ENCODE peak calls at places on chromosomes 16 and 17, in eight cellular contexts. One of them, this sample, is unnamed.

GRCh38 chr16:80029706-80030481 is 429.4 kb upstream of the MAF start:
- DNase-seq in OCI-LY7: no peak
- DNase-seq in GM23248: no peak
- DNase-seq in GM23338: no peak
- DNase-seq in neural progenitor cell: no peak
- DNase-seq in PC-3: no peak
- DNase-seq in HCT116: no peak
- DNase-seq in SK-N-SH: no peak
- DNase-seq in this sample: no peak

GRCh38 chr17:28937044-28937729 is 14.1 kb downstream of the PHF12 start:
- DNase-seq in OCI-LY7: no peak
- DNase-seq in GM23248: peak
- DNase-seq in GM23338: peak
- DNase-seq in neural progenitor cell: no peak
- DNase-seq in PC-3: peak
- DNase-seq in HCT116: no peak
- DNase-seq in SK-N-SH: no peak
- DNase-seq in this sample: no peak

GRCh38 chr17:12953126-12953525 is 64.7 kb downstream of the ELAC2 start:
- DNase-seq in OCI-LY7: no peak
- DNase-seq in GM23248: no peak
- DNase-seq in GM23338: no peak
- DNase-seq in neural progenitor cell: no peak
- DNase-seq in PC-3: no peak
- DNase-seq in HCT116: no peak
- DNase-seq in SK-N-SH: no peak
- DNase-seq in this sample: no peak

GRCh38 chr17:386145-386876 is 33.7 kb upstream of the RPH3AL start:
- DNase-seq in OCI-LY7: peak
- DNase-seq in GM23248: peak
- DNase-seq in GM23338: peak
- DNase-seq in neural progenitor cell: peak
- DNase-seq in PC-3: peak
- DNase-seq in HCT116: peak
- DNase-seq in SK-N-SH: peak
- DNase-seq in this sample: peak

GRCh38 chr17:47895254-47895855 is 681 bp upstream of the SP2 start:
- DNase-seq in OCI-LY7: peak
- DNase-seq in GM23248: peak
- DNase-seq in GM23338: no peak
- DNase-seq in neural progenitor cell: no peak
- DNase-seq in PC-3: peak
- DNase-seq in HCT116: no peak
- DNase-seq in SK-N-SH: no peak
- DNase-seq in this sample: peak

GRCh38 chr17:4483012-4483840 is 15.5 kb upstream of the SPNS2 start:
- DNase-seq in OCI-LY7: no peak
- DNase-seq in GM23248: no peak
- DNase-seq in GM23338: no peak
- DNase-seq in neural progenitor cell: peak
- DNase-seq in PC-3: peak
- DNase-seq in HCT116: peak
- DNase-seq in SK-N-SH: no peak
- DNase-seq in this sample: no peak

GRCh38 chr16:89678258-89678657 is 8.2 kb upstream of the CDK10 start:
- DNase-seq in OCI-LY7: peak
- DNase-seq in GM23248: no peak
- DNase-seq in GM23338: no peak
- DNase-seq in neural progenitor cell: peak
- DNase-seq in PC-3: no peak
- DNase-seq in HCT116: no peak
- DNase-seq in SK-N-SH: no peak
- DNase-seq in this sample: no peak

GRCh38 chr17:29155966-29156338 is 24.2 kb downstream of the MYO18A start:
- DNase-seq in OCI-LY7: no peak
- DNase-seq in GM23248: peak
- DNase-seq in GM23338: peak
- DNase-seq in neural progenitor cell: peak
- DNase-seq in PC-3: no peak
- DNase-seq in HCT116: no peak
- DNase-seq in SK-N-SH: no peak
- DNase-seq in this sample: no peak

GRCh38 chr17:11642655-11643054 is 44.4 kb downstream of the DNAH9 start:
- DNase-seq in OCI-LY7: no peak
- DNase-seq in GM23248: no peak
- DNase-seq in GM23338: no peak
- DNase-seq in neural progenitor cell: no peak
- DNase-seq in PC-3: no peak
- DNase-seq in HCT116: no peak
- DNase-seq in SK-N-SH: no peak
- DNase-seq in this sample: no peak

GRCh38 chr17:43545383-43545632 is 832 bp downstream of the ETV4 start:
- DNase-seq in OCI-LY7: no peak
- DNase-seq in GM23248: peak
- DNase-seq in GM23338: no peak
- DNase-seq in neural progenitor cell: no peak
- DNase-seq in PC-3: no peak
- DNase-seq in HCT116: no peak
- DNase-seq in SK-N-SH: no peak
- DNase-seq in this sample: no peak

GRCh38 chr17:76382803-76383644 is 1.4 kb upstream of the SPHK1 start:
- DNase-seq in OCI-LY7: no peak
- DNase-seq in GM23248: peak
- DNase-seq in GM23338: peak
- DNase-seq in neural progenitor cell: peak
- DNase-seq in PC-3: peak
- DNase-seq in HCT116: no peak
- DNase-seq in SK-N-SH: peak
- DNase-seq in this sample: peak

GRCh38 chr17:62652251-62653001 is 25.0 kb downstream of the MRC2 start:
- DNase-seq in OCI-LY7: no peak
- DNase-seq in GM23248: peak
- DNase-seq in GM23338: peak
- DNase-seq in neural progenitor cell: peak
- DNase-seq in PC-3: peak
- DNase-seq in HCT116: no peak
- DNase-seq in SK-N-SH: peak
- DNase-seq in this sample: peak

GRCh38 chr16:12336158-12336557 is 359.6 kb downstream of the SNX29 start:
- DNase-seq in OCI-LY7: no peak
- DNase-seq in GM23248: no peak
- DNase-seq in GM23338: no peak
- DNase-seq in neural progenitor cell: no peak
- DNase-seq in PC-3: no peak
- DNase-seq in HCT116: no peak
- DNase-seq in SK-N-SH: no peak
- DNase-seq in this sample: no peak

GRCh38 chr17:75511610-75512575 is 3.4 kb downstream of the CASKIN2 start:
- DNase-seq in OCI-LY7: no peak
- DNase-seq in GM23248: no peak
- DNase-seq in GM23338: no peak
- DNase-seq in neural progenitor cell: no peak
- DNase-seq in PC-3: no peak
- DNase-seq in HCT116: no peak
- DNase-seq in SK-N-SH: no peak
- DNase-seq in this sample: no peak

GRCh38 chr17:4297351-4297750 is 33.6 kb upstream of the ANKFY1 start:
- DNase-seq in OCI-LY7: no peak
- DNase-seq in GM23248: peak
- DNase-seq in GM23338: no peak
- DNase-seq in neural progenitor cell: no peak
- DNase-seq in PC-3: no peak
- DNase-seq in HCT116: no peak
- DNase-seq in SK-N-SH: no peak
- DNase-seq in this sample: no peak

GRCh38 chr17:56868716-56869115 is 34.8 kb downstream of the DGKE start:
- DNase-seq in OCI-LY7: no peak
- DNase-seq in GM23248: no peak
- DNase-seq in GM23338: no peak
- DNase-seq in neural progenitor cell: no peak
- DNase-seq in PC-3: no peak
- DNase-seq in HCT116: no peak
- DNase-seq in SK-N-SH: no peak
- DNase-seq in this sample: no peak

GRCh38 chr17:64974750-64975317 is 55.6 kb upstream of the LRRC37A3 start:
- DNase-seq in OCI-LY7: no peak
- DNase-seq in GM23248: no peak
- DNase-seq in GM23338: no peak
- DNase-seq in neural progenitor cell: no peak
- DNase-seq in PC-3: no peak
- DNase-seq in HCT116: no peak
- DNase-seq in SK-N-SH: no peak
- DNase-seq in this sample: no peak

GRCh38 chr16:55567382-55567781 is 898 bp downstream of the CAPNS2 start:
- DNase-seq in OCI-LY7: no peak
- DNase-seq in GM23248: peak
- DNase-seq in GM23338: no peak
- DNase-seq in neural progenitor cell: no peak
- DNase-seq in PC-3: no peak
- DNase-seq in HCT116: no peak
- DNase-seq in SK-N-SH: no peak
- DNase-seq in this sample: no peak

GRCh38 chr17:17180141-17180603 is 26.0 kb downstream of the PLD6 start:
- DNase-seq in OCI-LY7: no peak
- DNase-seq in GM23248: no peak
- DNase-seq in GM23338: no peak
- DNase-seq in neural progenitor cell: no peak
- DNase-seq in PC-3: no peak
- DNase-seq in HCT116: no peak
- DNase-seq in SK-N-SH: no peak
- DNase-seq in this sample: no peak

GRCh38 chr17:37826497-37827115 is 81.7 kb upstream of the HNF1B start:
- DNase-seq in OCI-LY7: peak
- DNase-seq in GM23248: no peak
- DNase-seq in GM23338: no peak
- DNase-seq in neural progenitor cell: no peak
- DNase-seq in PC-3: no peak
- DNase-seq in HCT116: no peak
- DNase-seq in SK-N-SH: no peak
- DNase-seq in this sample: no peak

GRCh38 chr17:63498621-63499195 is 21.8 kb downstream of the ACE start:
- DNase-seq in OCI-LY7: no peak
- DNase-seq in GM23248: peak
- DNase-seq in GM23338: no peak
- DNase-seq in neural progenitor cell: no peak
- DNase-seq in PC-3: peak
- DNase-seq in HCT116: no peak
- DNase-seq in SK-N-SH: no peak
- DNase-seq in this sample: no peak

GRCh38 chr17:5785867-5786509 is 201.7 kb upstream of the NLRP1 start:
- DNase-seq in OCI-LY7: peak
- DNase-seq in GM23248: peak
- DNase-seq in GM23338: no peak
- DNase-seq in neural progenitor cell: no peak
- DNase-seq in PC-3: peak
- DNase-seq in HCT116: no peak
- DNase-seq in SK-N-SH: no peak
- DNase-seq in this sample: no peak

GRCh38 chr17:55480907-55481306 is 30.3 kb downstream of the SMIM36 start:
- DNase-seq in OCI-LY7: no peak
- DNase-seq in GM23248: no peak
- DNase-seq in GM23338: no peak
- DNase-seq in neural progenitor cell: no peak
- DNase-seq in PC-3: no peak
- DNase-seq in HCT116: no peak
- DNase-seq in SK-N-SH: no peak
- DNase-seq in this sample: no peak

DNA sequence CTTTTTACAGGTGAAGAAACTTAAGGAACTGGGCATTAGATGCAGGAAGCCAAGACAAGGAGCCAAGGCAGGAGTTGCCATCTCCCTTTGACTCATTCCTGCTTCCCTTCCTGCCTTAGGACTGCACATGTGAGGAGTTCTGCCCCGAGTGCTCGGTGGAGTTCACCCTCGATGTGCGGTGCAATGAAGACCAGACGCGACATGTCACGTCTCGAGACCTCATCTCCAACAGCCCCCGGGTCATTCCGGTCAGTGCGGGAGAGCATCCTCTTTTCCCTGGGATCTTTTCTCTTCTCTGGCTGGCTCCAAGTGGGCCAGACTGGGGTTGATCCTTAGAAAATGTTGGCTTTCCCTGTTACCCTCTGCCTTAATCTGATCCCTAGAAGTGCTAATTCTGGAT is 6.6 kb downstream of the POLR2C start:
- DNase-seq in OCI-LY7: no peak
- DNase-seq in GM23248: no peak
- DNase-seq in GM23338: no peak
- DNase-seq in neural progenitor cell: no peak
- DNase-seq in PC-3: no peak
- DNase-seq in HCT116: no peak
- DNase-seq in SK-N-SH: no peak
- DNase-seq in this sample: no peak
- H3K4me2 ChIP-seq in OCI-LY7: no peak
- H3K4me2 ChIP-seq in GM23248: no peak
- H3K4me2 ChIP-seq in GM23338: no peak
- H3K4me2 ChIP-seq in neural progenitor cell: no peak
- H3K4me2 ChIP-seq in PC-3: no peak
- H3K4me2 ChIP-seq in HCT116: no peak
- H3K4me2 ChIP-seq in SK-N-SH: no peak
- H3K4me2 ChIP-seq in this sample: no peak

DNA sequence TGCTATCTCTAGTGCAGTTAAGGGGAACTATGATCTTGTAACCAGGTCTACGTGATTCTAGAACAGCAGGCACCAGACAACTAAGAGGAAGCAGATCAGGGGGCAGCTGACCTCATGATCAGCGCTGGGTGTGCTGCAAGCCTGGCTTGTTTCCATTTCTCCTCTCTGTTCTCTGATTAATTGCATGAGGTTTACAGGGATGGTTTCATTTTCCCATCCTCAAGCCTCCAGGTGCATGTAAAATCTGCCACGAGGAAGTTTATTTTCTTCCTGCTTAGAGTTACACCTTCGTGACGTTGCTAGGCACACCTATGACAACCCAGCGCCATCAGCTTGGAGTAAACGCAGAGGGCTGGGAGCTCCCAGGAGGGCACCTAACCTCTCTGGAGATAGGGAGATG is 4.3 kb upstream of the NUPR1 start:
- DNase-seq in OCI-LY7: peak
- DNase-seq in GM23248: no peak
- DNase-seq in GM23338: no peak
- DNase-seq in neural progenitor cell: no peak
- DNase-seq in PC-3: no peak
- DNase-seq in HCT116: no peak
- DNase-seq in SK-N-SH: no peak
- DNase-seq in this sample: no peak
- TF ChIP-seq EZH2phosphoT487 in OCI-LY7: no peak
- TF ChIP-seq EZH2phosphoT487 in GM23248: no peak
- TF ChIP-seq EZH2phosphoT487 in GM23338: no peak
- TF ChIP-seq EZH2phosphoT487 in neural progenitor cell: no peak
- TF ChIP-seq EZH2phosphoT487 in PC-3: no peak
- TF ChIP-seq EZH2phosphoT487 in HCT116: no peak
- TF ChIP-seq EZH2phosphoT487 in SK-N-SH: no peak
- TF ChIP-seq EZH2phosphoT487 in this sample: no peak

GRCh38 chr16:74990832-74991231 is 5.9 kb upstream of the WDR59 start:
- DNase-seq in OCI-LY7: no peak
- DNase-seq in GM23248: no peak
- DNase-seq in GM23338: no peak
- DNase-seq in neural progenitor cell: no peak
- DNase-seq in PC-3: no peak
- DNase-seq in HCT116: no peak
- DNase-seq in SK-N-SH: no peak
- DNase-seq in this sample: no peak
- H3K4me2 ChIP-seq in OCI-LY7: no peak
- H3K4me2 ChIP-seq in GM23248: no peak
- H3K4me2 ChIP-seq in GM23338: no peak
- H3K4me2 ChIP-seq in neural progenitor cell: no peak
- H3K4me2 ChIP-seq in PC-3: no peak
- H3K4me2 ChIP-seq in HCT116: no peak
- H3K4me2 ChIP-seq in SK-N-SH: no peak
- H3K4me2 ChIP-seq in this sample: no peak

GRCh38 chr16:87163637-87164036 is 153.6 kb downstream of the C16orf95 start:
- DNase-seq in OCI-LY7: no peak
- DNase-seq in GM23248: peak
- DNase-seq in GM23338: no peak
- DNase-seq in neural progenitor cell: no peak
- DNase-seq in PC-3: no peak
- DNase-seq in HCT116: no peak
- DNase-seq in SK-N-SH: no peak
- DNase-seq in this sample: no peak
- TF ChIP-seq EZH2phosphoT487 in OCI-LY7: no peak
- TF ChIP-seq EZH2phosphoT487 in GM23248: no peak
- TF ChIP-seq EZH2phosphoT487 in GM23338: no peak
- TF ChIP-seq EZH2phosphoT487 in neural progenitor cell: no peak
- TF ChIP-seq EZH2phosphoT487 in PC-3: no peak
- TF ChIP-seq EZH2phosphoT487 in HCT116: no peak
- TF ChIP-seq EZH2phosphoT487 in SK-N-SH: no peak
- TF ChIP-seq EZH2phosphoT487 in this sample: no peak